ENCODE peak calls at places on chromosomes 12 and 14, in ten cellular contexts. B, N, C, E, F, V, G, M, I and X are unnamed samples.

GRCh38 chr14:23573384-23573783 is 5.2 kb downstream of the JPH4 start:
- DNase-seq in V (no peak), I (no peak), M (no peak), N (no peak), G (no peak), B (no peak), C (no peak), F (no peak), E (no peak), X (no peak)

GRCh38 chr12:98696036-98696646 is 51.1 kb downstream of the APAF1 start:
- DNase-seq in M (peak), B (no peak), I (no peak), F (no peak), C (no peak), G (no peak), V (no peak), N (no peak), E (no peak), X (no peak)

GRCh38 chr12:19121449-19122018 is 8.0 kb upstream of the PLEKHA5 start:
- DNase-seq in F (no peak), M (no peak), V (no peak), G (no peak), E (no peak), B (no peak), I (no peak), N (no peak), C (no peak), X (no peak)

GRCh38 chr14:60807247-60807646 is 72.7 kb downstream of the MNAT1 start:
- DNase-seq in B (no peak), G (no peak), N (no peak), I (no peak), E (no peak), F (no peak), V (no peak), C (no peak), M (no peak), X (no peak)

GRCh38 chr12:5435161-5435560 is 3.3 kb downstream of the NTF3 start:
- DNase-seq in F (no peak), B (no peak), I (no peak), C (no peak), N (no peak), G (no peak), E (no peak), M (no peak), V (no peak), X (no peak)

GRCh38 chr14:22265319-22266140 is 323.5 kb downstream of the DAD1 start:
- DNase-seq in M (peak), I (no peak), G (no peak), B (no peak), V (no peak), C (no peak), E (no peak), N (no peak), F (no peak), X (no peak)

GRCh38 chr14:104110491-104111209 is 25.1 kb downstream of the ASPG start:
- DNase-seq in F (no peak), M (no peak), I (no peak), C (no peak), B (no peak), V (no peak), N (peak), G (no peak), E (no peak), X (no peak)

GRCh38 chr14:100815478-100816285 is 10.2 kb upstream of the MEG3 start:
- DNase-seq in V (no peak), F (no peak), E (no peak), I (no peak), M (peak), G (no peak), N (no peak), B (no peak), C (no peak), X (no peak)

GRCh38 chr12:43015090-43015737 is 425.7 kb upstream of the PRICKLE1 start:
- DNase-seq in E (no peak), F (no peak), G (no peak), C (no peak), N (no peak), V (no peak), I (no peak), B (no peak), M (no peak), X (no peak)

GRCh38 chr14:74299061-74299545 is 3.6 kb downstream of the ABCD4 start:
- DNase-seq in E (no peak), B (no peak), G (no peak), V (no peak), M (no peak), C (no peak), I (no peak), F (no peak), N (peak), X (no peak)

GRCh38 chr12:11743333-11743732 is 93.9 kb downstream of the ETV6 start:
- DNase-seq in B (no peak), C (no peak), N (no peak), I (no peak), G (no peak), M (no peak), F (no peak), E (no peak), V (no peak), X (no peak)

GRCh38 chr12:119932921-119933320 is 55.8 kb upstream of the CIT start:
- DNase-seq in F (no peak), M (no peak), V (no peak), E (no peak), G (no peak), N (no peak), I (no peak), B (no peak), C (no peak), X (no peak)

GRCh38 chr12:53047221-53048032 is 2.4 kb upstream of the TNS2 start:
- DNase-seq in I (peak), E (peak), B (peak), N (peak), M (peak), G (peak), F (peak), V (peak), C (peak), X (peak)

GRCh38 chr14:22606380-22606779 is 8.3 kb downstream of the ABHD4 start:
- DNase-seq in C (peak), V (peak), M (no peak), I (no peak), F (no peak), N (no peak), G (no peak), B (no peak), E (no peak), X (no peak)

GRCh38 chr14:87566986-87567385 is 426.0 kb downstream of the GALC start:
- DNase-seq in B (no peak), M (no peak), V (no peak), I (no peak), C (no peak), E (no peak), N (no peak), F (no peak), G (no peak), X (no peak)

GRCh38 chr14:106822905-106823304 is 1296.5 kb downstream of the TMEM121 start:
- DNase-seq in N (no peak), M (no peak), V (no peak), G (no peak), B (no peak), F (no peak), C (no peak), I (no peak), E (no peak), X (no peak)

GRCh38 chr12:115439008-115439601 is 755.1 kb upstream of the TBX3 start:
- DNase-seq in C (no peak), N (no peak), E (no peak), F (no peak), M (no peak), G (no peak), I (no peak), B (no peak), V (no peak), X (no peak)

GRCh38 chr12:67633708-67634107 is 14.8 kb upstream of the DYRK2 start:
- DNase-seq in F (no peak), N (no peak), B (no peak), E (no peak), M (no peak), C (no peak), G (no peak), I (no peak), V (no peak), X (no peak)

GRCh38 chr12:105561981-105562726 is 231.7 kb downstream of the C12orf75 start:
- DNase-seq in I (no peak), B (peak), E (no peak), V (peak), F (no peak), G (no peak), C (peak), N (no peak), M (peak), X (no peak)

GRCh38 chr14:23883684-23884540 is 69.7 kb upstream of the DHRS4 start:
- DNase-seq in F (no peak), I (no peak), N (no peak), B (no peak), V (peak), E (no peak), C (no peak), G (no peak), M (no peak), X (no peak)

GRCh38 chr14:78243187-78243586 is 73.0 kb downstream of the NRXN3 start:
- DNase-seq in N (no peak), M (no peak), E (no peak), C (no peak), G (no peak), I (no peak), F (no peak), B (no peak), V (no peak), X (no peak)

GRCh38 chr12:31899136-31899535 is 60.1 kb upstream of the RESF1 start:
- DNase-seq in B (no peak), G (no peak), C (no peak), N (no peak), V (no peak), I (no peak), E (no peak), F (no peak), M (no peak), X (no peak)

GRCh38 chr12:56387152-56387551 is 24.5 kb upstream of the APOF start:
- DNase-seq in F (no peak), B (no peak), E (no peak), M (peak), G (no peak), C (no peak), I (no peak), V (no peak), N (no peak), X (no peak)

GRCh38 chr14:104296388-104297312 is 158.3 kb downstream of the KIF26A start:
- DNase-seq in N (peak), M (no peak), B (no peak), F (no peak), V (no peak), C (no peak), G (no peak), E (no peak), I (no peak), X (no peak)

GRCh38 chr14:65286443-65286842 is 126.1 kb upstream of the FUT8 start:
- DNase-seq in G (no peak), V (no peak), B (no peak), N (peak), C (peak), E (no peak), F (no peak), I (peak), M (no peak), X (no peak)

GRCh38 chr12:94536040-94536965 is 76.6 kb upstream of the CEP83 start:
- DNase-seq in M (no peak), B (no peak), E (no peak), V (no peak), N (no peak), I (no peak), F (no peak), C (no peak), G (no peak), X (no peak)

GRCh38 chr14:67943947-67944346 is 124.4 kb downstream of the RAD51B start:
- DNase-seq in F (peak), C (peak), E (no peak), M (peak), I (peak), B (peak), G (peak), N (peak), V (peak), X (peak)

GRCh38 chr12:112121780-112122565 is 3.4 kb upstream of the TRAFD1 start:
- DNase-seq in C (peak), B (peak), E (no peak), F (no peak), N (no peak), M (peak), V (no peak), G (no peak), I (no peak), X (no peak)

GRCh38 chr12:118645219-118645618 is 268.9 kb downstream of the SUDS3 start:
- DNase-seq in F (no peak), E (no peak), I (no peak), N (no peak), M (no peak), G (no peak), C (peak), B (no peak), V (no peak), X (no peak)

GRCh38 chr14:92665699-92666110 is 82.7 kb downstream of the LGMN start:
- DNase-seq in V (no peak), E (no peak), B (no peak), F (no peak), G (no peak), N (no peak), M (no peak), I (peak), C (no peak), X (no peak)

GRCh38 chr12:76111209-76111749 is 26.8 kb upstream of the NAP1L1 start:
- DNase-seq in B (no peak), V (no peak), I (no peak), M (no peak), N (no peak), F (no peak), C (no peak), G (no peak), E (no peak), X (no peak)

GRCh38 chr14:102545461-102546265 is 36.1 kb upstream of the ANKRD9 start:
- DNase-seq in F (no peak), N (no peak), G (no peak), E (no peak), M (peak), C (no peak), V (peak), B (no peak), I (no peak), X (no peak)

GRCh38 chr12:49580572-49581535 is 12.9 kb upstream of the MCRS1 start:
- DNase-seq in F (peak), B (peak), N (peak), E (no peak), V (peak), C (peak), I (peak), M (peak), G (peak), X (peak)

GRCh38 chr14:69876221-69876847 is 2.9 kb upstream of the SMOC1 start:
- DNase-seq in I (no peak), C (no peak), M (no peak), B (no peak), F (no peak), N (no peak), V (no peak), E (no peak), G (no peak), X (no peak)

GRCh38 chr12:57803317-57803893 is 15.1 kb downstream of the AVIL start:
- DNase-seq in B (peak), E (no peak), F (peak), N (peak), G (peak), M (peak), C (peak), V (peak), I (peak), X (peak)